ENCODE peak calls at places on chromosomes 6 and 20, in six cellular contexts. Y is MM.1S; C is HCT116; I is CD4-positive, alpha-beta T cell; Z is neural progenitor cell; L is astrocyte of the spinal cord. R is an unnamed sample.

GRCh38 chr20:11453430-11453829 is 464.3 kb upstream of the BTBD3 start:
- DNase-seq in Y (no peak), C (no peak), I (no peak), Z (no peak), L (peak), R (no peak)

GRCh38 chr6:144152334-144152900 is 2.1 kb downstream of the STX11 start:
- DNase-seq in Y (no peak), C (no peak), I (no peak), Z (no peak), L (no peak), R (peak)

GRCh38 chr6:107115695-107116327 is 496 bp upstream of the BEND3 start:
- DNase-seq in Y (peak), C (no peak), I (no peak), Z (peak), L (peak), R (no peak)

GRCh38 chr20:11376998-11377397 is 540.7 kb upstream of the BTBD3 start:
- DNase-seq in Y (no peak), C (no peak), I (no peak), Z (no peak), L (peak), R (no peak)

GRCh38 chr6:8278562-8278961 is 156.8 kb downstream of the SLC35B3 start:
- DNase-seq in Y (no peak), C (no peak), I (no peak), Z (no peak), L (no peak), R (no peak)

GRCh38 chr6:133804263-133804662 is 84.7 kb upstream of the TCF21 start:
- DNase-seq in Y (no peak), C (no peak), I (no peak), Z (no peak), L (no peak), R (no peak)

GRCh38 chr6:149323353-149323752 is 5.8 kb downstream of the TAB2 start:
- DNase-seq in Y (no peak), C (no peak), I (no peak), Z (no peak), L (no peak), R (no peak)

GRCh38 chr6:127058027-127058426 is 60.4 kb upstream of the RSPO3 start:
- DNase-seq in Y (no peak), C (no peak), I (no peak), Z (no peak), L (peak), R (no peak)

GRCh38 chr6:163356324-163356723 is 58.2 kb upstream of the QKI start:
- DNase-seq in Y (no peak), C (no peak), I (no peak), Z (peak), L (peak), R (peak)

GRCh38 chr6:89145962-89146747 is at the start of gene PM20D2:
- DNase-seq in Y (peak), C (peak), I (peak), Z (peak), L (peak), R (peak)

GRCh38 chr20:52105573-52106422 is 85.8 kb downstream of the ZFP64 start:
- DNase-seq in Y (no peak), C (no peak), I (no peak), Z (peak), L (peak), R (no peak)

GRCh38 chr6:168274046-168274952 is 45.3 kb downstream of the DACT2 start:
- DNase-seq in Y (no peak), C (no peak), I (no peak), Z (no peak), L (no peak), R (no peak)

GRCh38 chr6:150528648-150529285 is 70.9 kb upstream of the PLEKHG1 start:
- DNase-seq in Y (no peak), C (no peak), I (no peak), Z (peak), L (peak), R (no peak)

GRCh38 chr6:34513628-34514027 is 42.5 kb downstream of the SPDEF start:
- DNase-seq in Y (no peak), C (no peak), I (no peak), Z (peak), L (no peak), R (no peak)

GRCh38 chr6:52937908-52938307 is 28.4 kb upstream of the GSTA3 start:
- DNase-seq in Y (no peak), C (no peak), I (no peak), Z (no peak), L (peak), R (no peak)

GRCh38 chr6:165243801-165244200 is 65.6 kb downstream of the C6orf118 start:
- DNase-seq in Y (no peak), C (no peak), I (no peak), Z (no peak), L (no peak), R (no peak)

GRCh38 chr6:37134622-37135191 is 35.2 kb upstream of the PIM1 start:
- DNase-seq in Y (no peak), C (peak), I (peak), Z (no peak), L (peak), R (no peak)

GRCh38 chr20:36543187-36544133 is 2.1 kb downstream of the MYL9 start:
- DNase-seq in Y (no peak), C (no peak), I (no peak), Z (no peak), L (peak), R (no peak)

GRCh38 chr20:4160761-4161305 is 145.5 kb upstream of the RNF24 start:
- DNase-seq in Y (peak), C (no peak), I (peak), Z (peak), L (peak), R (peak)

GRCh38 chr20:45229264-45230056 is 8.3 kb downstream of the SEMG2 start:
- DNase-seq in Y (peak), C (peak), I (peak), Z (peak), L (no peak), R (no peak)

GRCh38 chr20:14193443-14193842 is 144.0 kb downstream of the FLRT3 start:
- DNase-seq in Y (no peak), C (no peak), I (no peak), Z (peak), L (no peak), R (no peak)

GRCh38 chr20:14191559-14191958 is 145.9 kb downstream of the FLRT3 start:
- DNase-seq in Y (no peak), C (no peak), I (no peak), Z (no peak), L (no peak), R (no peak)

GRCh38 chr20:14193885-14194284 is 143.5 kb downstream of the FLRT3 start:
- DNase-seq in Y (no peak), C (no peak), I (no peak), Z (peak), L (no peak), R (no peak)

DNA sequence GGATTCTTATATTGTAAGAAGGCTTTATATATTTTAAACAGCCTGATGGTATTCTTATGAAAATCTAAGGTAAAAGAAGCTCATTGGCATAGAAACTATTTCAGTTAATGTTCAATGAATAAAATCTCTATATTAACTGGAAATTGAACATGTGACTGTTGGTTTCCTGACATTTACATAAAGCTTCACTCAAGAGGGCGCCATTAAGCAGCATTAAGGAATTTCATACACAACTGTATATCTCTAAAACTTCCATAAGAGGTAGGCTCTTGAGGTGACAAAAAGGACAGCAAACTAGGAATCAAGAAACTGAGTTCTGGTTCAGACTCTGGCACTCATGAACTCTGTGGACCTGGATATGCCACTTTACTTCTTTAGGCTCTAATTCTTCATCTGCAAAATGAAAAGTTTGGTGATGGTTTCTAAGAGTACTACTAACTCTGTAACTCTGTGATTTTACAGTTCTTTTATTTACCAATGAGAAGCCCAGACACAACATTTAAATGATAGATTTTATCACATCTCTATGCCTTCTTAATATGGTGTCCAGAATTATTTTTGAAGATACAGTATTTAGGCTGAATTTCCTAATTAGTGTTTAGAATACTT is 147.5 kb downstream of the FLRT3 start:
- DNase-seq in Y (peak), C (peak), I (no peak), Z (peak), L (peak), R (no peak)
- TF ChIP-seq CTCF in Y (peak), C (peak), I (no peak), Z (peak), L (peak), R (no peak)

GRCh38 chr20:38790210-38791053 is 15.1 kb upstream of the PPP1R16B start:
- DNase-seq in Y (no peak), C (peak), I (peak), Z (peak), L (no peak), R (no peak)
- TF ChIP-seq CTCF in Y (peak), C (peak), I (peak), Z (peak), L (peak), R (no peak)

GRCh38 chr6:30719791-30720737 is at the start of gene TUBB:
- DNase-seq in Y (peak), C (peak), I (peak), Z (peak), L (peak), R (peak)

GRCh38 chr6:30721198-30722024 is 1.3 kb downstream of the TUBB start:
- DNase-seq in Y (peak), C (peak), I (peak), Z (peak), L (peak), R (peak)

GRCh38 chr6:30720738-30721197 is 616 bp downstream of the TUBB start:
- DNase-seq in Y (peak), C (no peak), I (peak), Z (peak), L (no peak), R (no peak)

GRCh38 chr6:30724906-30725667 is 4.9 kb downstream of the TUBB start:
- DNase-seq in Y (no peak), C (no peak), I (no peak), Z (no peak), L (no peak), R (no peak)

DNA sequence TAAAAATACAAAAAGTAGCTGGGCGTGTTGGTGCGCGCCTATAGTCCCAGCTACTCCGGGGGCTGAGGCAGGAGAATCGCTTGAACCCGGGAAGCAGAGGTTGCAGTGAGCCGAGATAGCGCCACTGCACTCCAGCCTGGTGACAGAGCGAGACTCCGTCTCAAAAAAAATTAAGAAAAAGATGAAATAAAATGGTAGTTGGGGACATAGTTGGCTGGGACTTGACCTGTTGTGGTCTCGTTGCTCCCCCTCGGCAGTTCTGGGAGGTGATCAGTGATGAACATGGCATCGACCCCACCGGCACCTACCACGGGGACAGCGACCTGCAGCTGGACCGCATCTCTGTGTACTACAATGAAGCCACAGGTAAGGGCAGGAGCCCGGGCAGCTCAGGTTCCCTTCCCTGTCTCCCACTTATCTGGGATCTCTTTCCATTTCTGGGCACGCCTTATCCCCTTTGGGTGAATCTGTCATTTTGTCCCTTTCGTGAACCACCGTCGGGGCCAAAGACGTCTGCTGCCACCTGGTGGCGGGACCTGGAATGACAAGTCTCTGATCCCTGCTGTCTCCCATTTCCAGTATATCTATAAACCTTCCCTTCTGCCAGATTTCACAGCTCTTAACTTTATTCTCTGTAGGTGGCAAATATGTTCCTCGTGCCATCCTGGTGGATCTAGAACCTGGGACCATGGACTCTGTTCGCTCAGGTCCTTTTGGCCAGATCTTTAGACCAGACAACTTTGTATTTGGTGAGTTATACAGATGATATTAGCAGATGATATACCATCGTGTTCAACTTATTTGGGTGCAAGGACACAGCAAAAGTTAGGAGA is 2.3 kb downstream of the TUBB start:
- DNase-seq in Y (peak), C (peak), I (peak), Z (peak), L (peak), R (peak)
- TF ChIP-seq CTCF in Y (peak), C (no peak), I (peak), Z (peak), L (peak), R (peak)

GRCh38 chr6:155408231-155408630 is 47.4 kb downstream of the NOX3 start:
- DNase-seq in Y (no peak), C (no peak), I (no peak), Z (no peak), L (no peak), R (no peak)

GRCh38 chr6:155402656-155403304 is 52.9 kb downstream of the NOX3 start:
- DNase-seq in Y (no peak), C (no peak), I (no peak), Z (peak), L (no peak), R (no peak)

GRCh38 chr6:155404937-155405336 is 50.7 kb downstream of the NOX3 start:
- DNase-seq in Y (no peak), C (no peak), I (no peak), Z (peak), L (no peak), R (no peak)

GRCh38 chr6:155408981-155409380 is 46.7 kb downstream of the NOX3 start:
- DNase-seq in Y (no peak), C (no peak), I (no peak), Z (no peak), L (no peak), R (no peak)

DNA sequence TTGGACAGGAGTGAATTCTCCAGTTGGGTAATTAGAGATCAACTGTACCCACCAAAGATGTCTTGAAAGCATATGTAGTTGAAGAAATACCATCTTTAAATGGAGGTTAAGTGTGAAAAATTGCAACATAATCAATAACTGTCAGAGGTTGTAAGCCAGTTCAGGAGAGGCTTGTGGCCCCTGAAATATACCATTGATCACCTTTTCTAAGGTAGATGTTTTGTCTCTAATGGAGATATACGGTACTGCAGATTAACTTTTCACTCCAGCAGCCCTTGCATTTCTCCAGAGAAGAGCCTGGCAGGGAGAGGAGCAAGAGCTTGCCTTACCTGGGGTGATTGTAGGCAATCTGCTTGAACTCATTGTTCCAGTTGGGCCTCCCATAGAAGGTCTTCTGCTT is 48.8 kb downstream of the NOX3 start:
- DNase-seq in Y (no peak), C (no peak), I (no peak), Z (no peak), L (no peak), R (no peak)
- TF ChIP-seq CTCF in Y (no peak), C (no peak), I (no peak), Z (peak), L (no peak), R (no peak)

DNA sequence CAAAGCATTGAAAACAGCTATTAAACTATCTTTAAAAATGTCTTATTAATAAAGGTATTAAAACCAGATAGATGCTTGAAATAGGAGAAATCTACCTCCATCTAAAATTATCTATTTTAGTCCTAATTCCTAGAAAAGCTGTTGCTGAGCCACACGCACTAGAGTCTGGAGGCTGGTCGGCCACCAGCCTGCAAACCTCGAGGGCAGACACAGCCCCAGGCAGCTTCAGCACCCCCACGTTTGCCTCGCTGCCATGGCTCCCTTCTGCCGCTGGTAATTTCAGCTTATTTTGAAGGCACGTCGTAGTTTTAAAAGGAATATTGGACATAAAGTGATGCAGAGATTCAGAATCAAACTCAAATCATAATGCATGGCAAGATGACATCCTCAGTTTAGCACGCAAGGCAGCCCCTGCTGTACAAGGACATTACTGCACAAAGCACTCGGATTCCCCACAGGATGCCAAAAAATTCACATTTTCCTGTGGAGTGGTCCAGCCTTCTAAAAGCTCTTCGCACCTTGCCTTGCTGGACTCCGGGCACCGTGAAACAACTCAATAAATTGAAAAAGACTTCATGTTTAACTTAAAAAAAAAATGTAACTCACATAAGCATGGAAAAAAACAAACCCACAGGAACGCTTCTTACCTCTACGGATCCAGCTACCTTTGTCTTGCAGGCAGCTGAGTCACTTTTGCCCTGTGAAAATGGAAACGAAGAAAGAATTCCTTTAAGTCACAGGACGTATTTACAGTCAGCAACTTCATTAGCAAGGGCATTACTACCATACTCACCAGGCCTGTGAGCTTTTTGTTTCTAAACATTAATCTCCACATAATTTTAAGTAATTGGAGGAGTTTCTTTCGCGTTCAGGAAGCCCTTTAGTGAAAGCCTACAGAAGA is 143.4 kb upstream of the RPS6KA2 start:
- DNase-seq in Y (no peak), C (no peak), I (no peak), Z (no peak), L (no peak), R (no peak)
- TF ChIP-seq CTCF in Y (no peak), C (no peak), I (no peak), Z (no peak), L (peak), R (no peak)